ENCODE peak calls at places on chromosomes 2 and 18, in eight cellular contexts. One of them, this sample, is unnamed. For H3K36me3, the result is how much of the 10 kb centered on the place peaks cover.

GRCh38 chr2:72581560-72582181 is 244.2 kb downstream of the EXOC6B start:
- DNase-seq in K562: no peak
- DNase-seq in prostate gland: no peak
- DNase-seq in MM.1S: no peak
- DNase-seq in breast epithelium: no peak
- DNase-seq in upper lobe of right lung: no peak
- DNase-seq in GM23248: no peak
- DNase-seq in lower lobe of right lung: no peak
- DNase-seq in this sample: no peak

GRCh38 chr2:204033601-204034495 is 97.3 kb downstream of the ICOS start:
- DNase-seq in GM23248: no peak
- DNase-seq in upper lobe of right lung: no peak
- DNase-seq in MM.1S: no peak
- DNase-seq in breast epithelium: no peak
- DNase-seq in prostate gland: no peak
- DNase-seq in K562: no peak
- DNase-seq in lower lobe of right lung: no peak
- DNase-seq in this sample: no peak

GRCh38 chr2:27218614-27219013 is 1.4 kb downstream of the CAD start:
- DNase-seq in breast epithelium: no peak
- DNase-seq in prostate gland: no peak
- DNase-seq in upper lobe of right lung: no peak
- DNase-seq in MM.1S: no peak
- DNase-seq in lower lobe of right lung: no peak
- DNase-seq in GM23248: no peak
- DNase-seq in K562: no peak
- DNase-seq in this sample: no peak

GRCh38 chr2:183390109-183390508 is 265.9 kb downstream of the NUP35 start:
- DNase-seq in K562: no peak
- DNase-seq in prostate gland: no peak
- DNase-seq in lower lobe of right lung: peak
- DNase-seq in MM.1S: no peak
- DNase-seq in upper lobe of right lung: no peak
- DNase-seq in GM23248: no peak
- DNase-seq in breast epithelium: no peak
- DNase-seq in this sample: no peak

GRCh38 chr18:59540356-59540755 is 156.9 kb downstream of the CCBE1 start:
- DNase-seq in K562: no peak
- DNase-seq in lower lobe of right lung: no peak
- DNase-seq in upper lobe of right lung: no peak
- DNase-seq in MM.1S: no peak
- DNase-seq in GM23248: no peak
- DNase-seq in breast epithelium: no peak
- DNase-seq in prostate gland: no peak
- DNase-seq in this sample: no peak

GRCh38 chr18:32093106-32093511 is 1.4 kb downstream of the RNF138 start:
- DNase-seq in prostate gland: peak
- DNase-seq in K562: peak
- DNase-seq in breast epithelium: peak
- DNase-seq in upper lobe of right lung: peak
- DNase-seq in MM.1S: peak
- DNase-seq in GM23248: peak
- DNase-seq in lower lobe of right lung: peak
- DNase-seq in this sample: peak

GRCh38 chr2:65402780-65403528 is 29.4 kb downstream of the SPRED2 start:
- DNase-seq in lower lobe of right lung: no peak
- DNase-seq in breast epithelium: no peak
- DNase-seq in MM.1S: no peak
- DNase-seq in prostate gland: no peak
- DNase-seq in K562: no peak
- DNase-seq in upper lobe of right lung: no peak
- DNase-seq in GM23248: peak
- DNase-seq in this sample: no peak

GRCh38 chr2:180747728-180748127 is 232.7 kb upstream of the UBE2E3 start:
- DNase-seq in lower lobe of right lung: no peak
- DNase-seq in prostate gland: no peak
- DNase-seq in K562: no peak
- DNase-seq in GM23248: no peak
- DNase-seq in MM.1S: no peak
- DNase-seq in upper lobe of right lung: no peak
- DNase-seq in breast epithelium: no peak
- DNase-seq in this sample: no peak

GRCh38 chr2:240461471-240462072 is 26.1 kb downstream of the GPC1 start:
- DNase-seq in GM23248: no peak
- DNase-seq in breast epithelium: no peak
- DNase-seq in K562: no peak
- DNase-seq in lower lobe of right lung: peak
- DNase-seq in MM.1S: no peak
- DNase-seq in upper lobe of right lung: peak
- DNase-seq in prostate gland: no peak
- DNase-seq in this sample: no peak

GRCh38 chr2:11169333-11169732 is 14.1 kb downstream of the SLC66A3 start:
- DNase-seq in GM23248: no peak
- DNase-seq in MM.1S: no peak
- DNase-seq in K562: no peak
- DNase-seq in lower lobe of right lung: no peak
- DNase-seq in upper lobe of right lung: no peak
- DNase-seq in breast epithelium: no peak
- DNase-seq in prostate gland: no peak
- DNase-seq in this sample: peak

GRCh38 chr18:50093366-50093765 is 101.6 kb downstream of the MYO5B start:
- DNase-seq in lower lobe of right lung: no peak
- DNase-seq in K562: no peak
- DNase-seq in breast epithelium: no peak
- DNase-seq in prostate gland: no peak
- DNase-seq in upper lobe of right lung: no peak
- DNase-seq in GM23248: no peak
- DNase-seq in MM.1S: no peak
- DNase-seq in this sample: no peak

GRCh38 chr2:188050716-188051115 is 241.0 kb upstream of the GULP1 start:
- DNase-seq in upper lobe of right lung: no peak
- DNase-seq in breast epithelium: no peak
- DNase-seq in K562: no peak
- DNase-seq in MM.1S: no peak
- DNase-seq in GM23248: peak
- DNase-seq in lower lobe of right lung: no peak
- DNase-seq in prostate gland: no peak
- DNase-seq in this sample: no peak

GRCh38 chr2:26018184-26018716 is 15.6 kb upstream of the RAB10 start:
- DNase-seq in MM.1S: peak
- DNase-seq in upper lobe of right lung: peak
- DNase-seq in GM23248: peak
- DNase-seq in prostate gland: peak
- DNase-seq in breast epithelium: peak
- DNase-seq in lower lobe of right lung: peak
- DNase-seq in K562: peak
- DNase-seq in this sample: peak

GRCh38 chr18:74623047-74623816 is 25.6 kb downstream of the ZNF407 start:
- DNase-seq in upper lobe of right lung: no peak
- DNase-seq in GM23248: peak
- DNase-seq in lower lobe of right lung: no peak
- DNase-seq in prostate gland: no peak
- DNase-seq in MM.1S: no peak
- DNase-seq in breast epithelium: no peak
- DNase-seq in K562: peak
- DNase-seq in this sample: peak

GRCh38 chr2:112866128-112866835 is 29.7 kb upstream of the IL1B start:
- DNase-seq in lower lobe of right lung: no peak
- DNase-seq in upper lobe of right lung: no peak
- DNase-seq in MM.1S: no peak
- DNase-seq in prostate gland: no peak
- DNase-seq in breast epithelium: no peak
- DNase-seq in GM23248: no peak
- DNase-seq in K562: no peak
- DNase-seq in this sample: peak

GRCh38 chr2:24814498-24814897 is 21.3 kb downstream of the CENPO start:
- DNase-seq in GM23248: no peak
- DNase-seq in lower lobe of right lung: no peak
- DNase-seq in upper lobe of right lung: no peak
- DNase-seq in K562: no peak
- DNase-seq in MM.1S: no peak
- DNase-seq in prostate gland: no peak
- DNase-seq in breast epithelium: no peak
- DNase-seq in this sample: no peak

GRCh38 chr2:24818721-24819167 is 25.5 kb downstream of the CENPO start:
- DNase-seq in breast epithelium: no peak
- DNase-seq in K562: peak
- DNase-seq in GM23248: peak
- DNase-seq in MM.1S: no peak
- DNase-seq in lower lobe of right lung: no peak
- DNase-seq in upper lobe of right lung: no peak
- DNase-seq in prostate gland: peak
- DNase-seq in this sample: no peak

GRCh38 chr2:24815171-24815570 is 21.9 kb downstream of the CENPO start:
- DNase-seq in prostate gland: no peak
- DNase-seq in upper lobe of right lung: no peak
- DNase-seq in lower lobe of right lung: no peak
- DNase-seq in GM23248: no peak
- DNase-seq in K562: no peak
- DNase-seq in breast epithelium: peak
- DNase-seq in MM.1S: no peak
- DNase-seq in this sample: no peak

GRCh38 chr2:24816404-24816803 is 23.2 kb downstream of the CENPO start:
- DNase-seq in prostate gland: no peak
- DNase-seq in lower lobe of right lung: no peak
- DNase-seq in MM.1S: no peak
- DNase-seq in K562: no peak
- DNase-seq in breast epithelium: peak
- DNase-seq in GM23248: no peak
- DNase-seq in upper lobe of right lung: no peak
- DNase-seq in this sample: no peak

DNA sequence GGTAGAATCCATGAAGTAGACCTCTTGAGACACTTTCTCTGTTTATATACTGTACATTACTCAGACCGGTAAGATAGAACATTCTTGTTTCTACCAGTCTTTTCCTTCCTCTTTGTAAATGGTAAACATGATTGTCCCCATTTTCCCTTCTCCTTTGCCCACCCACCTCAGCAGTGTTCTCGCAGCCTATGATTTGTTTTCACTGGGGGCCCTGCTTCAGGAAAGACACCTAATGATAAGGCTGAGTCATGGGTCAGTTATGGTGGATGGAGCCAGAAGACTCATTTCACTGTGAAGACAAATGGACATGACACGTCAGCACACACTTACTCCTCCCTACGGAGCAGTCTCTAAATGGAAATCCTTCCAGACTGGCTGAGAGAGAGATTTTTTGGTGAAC is 23.7 kb downstream of the CENPO start:
- DNase-seq in prostate gland: no peak
- DNase-seq in lower lobe of right lung: no peak
- DNase-seq in K562: peak
- DNase-seq in GM23248: peak
- DNase-seq in breast epithelium: no peak
- DNase-seq in MM.1S: no peak
- DNase-seq in upper lobe of right lung: no peak
- DNase-seq in this sample: no peak
- H3K36me3 ChIP-seq in prostate gland: under half
- H3K36me3 ChIP-seq in lower lobe of right lung: under half
- H3K36me3 ChIP-seq in K562: half or more
- H3K36me3 ChIP-seq in GM23248: under half
- H3K36me3 ChIP-seq in breast epithelium: under half
- H3K36me3 ChIP-seq in MM.1S: under half
- H3K36me3 ChIP-seq in upper lobe of right lung: under half
- H3K36me3 ChIP-seq in this sample: under half

GRCh38 chr2:71282493-71282892 is 49.1 kb upstream of the ZNF638 start:
- DNase-seq in prostate gland: no peak
- DNase-seq in K562: peak
- DNase-seq in lower lobe of right lung: no peak
- DNase-seq in upper lobe of right lung: no peak
- DNase-seq in GM23248: peak
- DNase-seq in MM.1S: peak
- DNase-seq in breast epithelium: no peak
- DNase-seq in this sample: peak
- H3K27ac ChIP-seq in prostate gland: no peak
- H3K27ac ChIP-seq in K562: no peak
- H3K27ac ChIP-seq in lower lobe of right lung: no peak
- H3K27ac ChIP-seq in upper lobe of right lung: no peak
- H3K27ac ChIP-seq in GM23248: no peak
- H3K27ac ChIP-seq in MM.1S: no peak
- H3K27ac ChIP-seq in breast epithelium: no peak
- H3K27ac ChIP-seq in this sample: no peak

GRCh38 chr2:239349448-239350135 is 51.2 kb downstream of the HDAC4 start:
- DNase-seq in K562: no peak
- DNase-seq in MM.1S: no peak
- DNase-seq in breast epithelium: peak
- DNase-seq in GM23248: no peak
- DNase-seq in upper lobe of right lung: no peak
- DNase-seq in lower lobe of right lung: no peak
- DNase-seq in prostate gland: peak
- DNase-seq in this sample: peak

GRCh38 chr2:239351687-239352086 is 49.1 kb downstream of the HDAC4 start:
- DNase-seq in breast epithelium: no peak
- DNase-seq in lower lobe of right lung: no peak
- DNase-seq in K562: no peak
- DNase-seq in upper lobe of right lung: no peak
- DNase-seq in prostate gland: no peak
- DNase-seq in GM23248: no peak
- DNase-seq in MM.1S: no peak
- DNase-seq in this sample: no peak

GRCh38 chr2:239345251-239345650 is 55.6 kb downstream of the HDAC4 start:
- DNase-seq in K562: no peak
- DNase-seq in upper lobe of right lung: no peak
- DNase-seq in lower lobe of right lung: no peak
- DNase-seq in breast epithelium: no peak
- DNase-seq in prostate gland: no peak
- DNase-seq in GM23248: no peak
- DNase-seq in MM.1S: no peak
- DNase-seq in this sample: no peak

GRCh38 chr2:239346676-239347075 is 54.1 kb downstream of the HDAC4 start:
- DNase-seq in MM.1S: no peak
- DNase-seq in lower lobe of right lung: no peak
- DNase-seq in upper lobe of right lung: no peak
- DNase-seq in GM23248: no peak
- DNase-seq in prostate gland: no peak
- DNase-seq in K562: no peak
- DNase-seq in breast epithelium: no peak
- DNase-seq in this sample: no peak

GRCh38 chr2:239348563-239349447 is 52.0 kb downstream of the HDAC4 start:
- DNase-seq in MM.1S: no peak
- DNase-seq in K562: no peak
- DNase-seq in prostate gland: peak
- DNase-seq in upper lobe of right lung: no peak
- DNase-seq in breast epithelium: no peak
- DNase-seq in lower lobe of right lung: no peak
- DNase-seq in GM23248: no peak
- DNase-seq in this sample: peak
- H3K36me3 ChIP-seq in MM.1S: under half
- H3K36me3 ChIP-seq in K562: under half
- H3K36me3 ChIP-seq in prostate gland: under half
- H3K36me3 ChIP-seq in upper lobe of right lung: under half
- H3K36me3 ChIP-seq in breast epithelium: under half
- H3K36me3 ChIP-seq in lower lobe of right lung: under half
- H3K36me3 ChIP-seq in GM23248: under half
- H3K36me3 ChIP-seq in this sample: under half

DNA sequence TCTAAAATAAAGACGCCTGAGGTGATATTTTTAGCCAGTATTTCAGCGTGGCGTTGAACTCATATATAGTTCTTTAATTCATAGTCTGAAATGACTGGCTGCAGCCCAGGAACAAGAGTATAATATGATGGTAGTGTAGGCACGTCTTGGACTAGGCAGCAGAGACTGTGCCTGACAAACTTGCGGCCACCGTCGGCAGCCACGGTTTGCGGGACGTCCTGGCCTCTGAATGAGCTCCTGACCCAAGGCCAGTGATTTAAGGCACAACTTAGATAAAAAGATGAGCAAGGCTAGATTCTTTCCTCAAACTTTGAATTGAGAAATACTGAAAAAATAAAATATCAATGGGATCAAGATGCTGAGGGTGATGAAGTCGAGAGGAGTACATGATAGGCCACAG is 40.0 kb downstream of the MYO1B start:
- DNase-seq in upper lobe of right lung: no peak
- DNase-seq in prostate gland: no peak
- DNase-seq in breast epithelium: no peak
- DNase-seq in lower lobe of right lung: no peak
- DNase-seq in MM.1S: no peak
- DNase-seq in K562: no peak
- DNase-seq in GM23248: no peak
- DNase-seq in this sample: no peak
- H3K27ac ChIP-seq in upper lobe of right lung: no peak
- H3K27ac ChIP-seq in prostate gland: no peak
- H3K27ac ChIP-seq in breast epithelium: no peak
- H3K27ac ChIP-seq in lower lobe of right lung: no peak
- H3K27ac ChIP-seq in MM.1S: no peak
- H3K27ac ChIP-seq in K562: no peak
- H3K27ac ChIP-seq in GM23248: no peak
- H3K27ac ChIP-seq in this sample: no peak

This sample was measured in small intestine.